ENCODE peak calls at places on chromosomes 2 and 18, in six cellular contexts. X is ovary, V is A549, E is endothelial cell of umbilical vein, W is right lobe of liver, I is fibroblast of lung. G is an unnamed sample.

GRCh38 chr2:28979041-28979440 is 2.1 kb upstream of the TOGARAM2 start:
- DNase-seq in W (no peak), V (no peak), I (no peak), X (no peak), E (no peak), G (no peak)

GRCh38 chr2:126979604-126980003 is 80.9 kb downstream of the TEX51 start:
- DNase-seq in V (no peak), W (no peak), I (no peak), X (no peak), E (no peak), G (no peak)

GRCh38 chr2:131431336-131431735 is 44.6 kb upstream of the TUBA3D start:
- DNase-seq in V (no peak), W (no peak), E (no peak), X (no peak), I (peak; percentile 75), G (no peak)

GRCh38 chr18:6435731-6436130 is 21.0 kb upstream of the L3MBTL4 start:
- DNase-seq in W (no peak), E (no peak), V (no peak), I (no peak), X (no peak), G (no peak)

GRCh38 chr2:158902005-158902398 is 66.4 kb upstream of the TANC1 start:
- DNase-seq in E (no peak), V (no peak), X (no peak), I (no peak), W (no peak), G (no peak)

GRCh38 chr2:67037655-67038054 is 359.5 kb upstream of the ETAA1 start:
- DNase-seq in E (no peak), I (no peak), W (peak; percentile 19), X (no peak), V (no peak), G (no peak)

GRCh38 chr2:30147715-30148611 is 1.2 kb downstream of the YPEL5 start:
- DNase-seq in V (peak; percentile 88), I (peak; percentile 58), E (peak; percentile 70), X (peak; percentile 88), W (peak; percentile 88), G (peak; percentile 46)

GRCh38 chr18:59842947-59843346 is 56.8 kb upstream of the PMAIP1 start:
- DNase-seq in X (no peak), V (no peak), W (no peak), E (no peak), I (no peak), G (no peak)

GRCh38 chr2:65382323-65382722 is 50.1 kb downstream of the SPRED2 start:
- DNase-seq in V (no peak), X (no peak), E (no peak), W (no peak), I (no peak), G (no peak)

GRCh38 chr2:240024766-240025165 is 376 bp downstream of the NDUFA10 start:
- DNase-seq in V (peak; percentile 24), I (no peak), W (no peak), E (peak; percentile 15), X (no peak), G (no peak)

GRCh38 chr18:33744032-33744697 is 166.1 kb downstream of the ASXL3 start:
- DNase-seq in X (no peak), E (no peak), W (no peak), V (no peak), I (no peak), G (no peak)

GRCh38 chr2:208370881-208371633 is 35.5 kb upstream of the PTH2R start:
- DNase-seq in I (peak; percentile 2), V (no peak), E (no peak), W (no peak), X (no peak), G (no peak)

GRCh38 chr2:96729748-96730147 is 10.1 kb downstream of the LMAN2L start:
- DNase-seq in X (no peak), E (no peak), W (no peak), V (no peak), I (no peak), G (no peak)

GRCh38 chr2:150513647-150514046 is 26.2 kb upstream of the RND3 start:
- DNase-seq in X (no peak), I (peak; percentile 51), E (no peak), W (no peak), V (no peak), G (no peak)

GRCh38 chr2:73279852-73280251 is 4.4 kb downstream of the FBXO41 start:
- DNase-seq in V (no peak), W (no peak), I (no peak), X (no peak), E (no peak), G (no peak)

GRCh38 chr2:26298638-26299393 is 47.1 kb upstream of the SELENOI start:
- DNase-seq in V (no peak), X (peak; percentile 60), E (peak; percentile 75), W (peak; percentile 39), I (peak; percentile 62), G (peak; percentile 29)

GRCh38 chr2:46336560-46336959 is 39.4 kb downstream of the EPAS1 start:
- DNase-seq in V (no peak), W (no peak), X (no peak), I (peak; percentile 66), E (no peak), G (peak; percentile 56)

GRCh38 chr18:69889009-69889408 is 58.7 kb downstream of the CD226 start:
- DNase-seq in V (no peak), X (no peak), E (no peak), I (no peak), W (no peak), G (no peak)

GRCh38 chr2:26946841-26947784 is 23.3 kb upstream of the MAPRE3 start:
- DNase-seq in E (no peak), W (peak; percentile 47), X (no peak), I (peak; percentile 66), V (no peak), G (no peak)

GRCh38 chr2:74188018-74188601 is 9.4 kb upstream of the MOB1A start:
- DNase-seq in I (peak; percentile 76), E (no peak), V (no peak), X (no peak), W (no peak), G (no peak)

GRCh38 chr2:105241443-105241842 is at the start of gene GPR45:
- DNase-seq in V (no peak), E (no peak), I (no peak), X (no peak), W (no peak), G (no peak)

GRCh38 chr2:180385601-180386201 is 378.6 kb upstream of the CWC22 start:
- DNase-seq in E (peak; percentile 48), I (peak; percentile 92), W (no peak), X (no peak), V (no peak), G (peak; percentile 69)

GRCh38 chr2:53182609-53183008 is 585.0 kb upstream of the CHAC2 start:
- DNase-seq in V (no peak), E (no peak), I (no peak), X (no peak), W (no peak), G (no peak)

GRCh38 chr2:26237868-26238267 is 6.6 kb downstream of the HADHA start:
- DNase-seq in W (no peak), I (no peak), E (no peak), V (no peak), X (no peak), G (no peak)

GRCh38 chr18:69916412-69916811 is 31.3 kb downstream of the CD226 start:
- DNase-seq in V (peak; percentile 1), E (no peak), I (peak; percentile 12), X (no peak), W (no peak), G (no peak)

DNA sequence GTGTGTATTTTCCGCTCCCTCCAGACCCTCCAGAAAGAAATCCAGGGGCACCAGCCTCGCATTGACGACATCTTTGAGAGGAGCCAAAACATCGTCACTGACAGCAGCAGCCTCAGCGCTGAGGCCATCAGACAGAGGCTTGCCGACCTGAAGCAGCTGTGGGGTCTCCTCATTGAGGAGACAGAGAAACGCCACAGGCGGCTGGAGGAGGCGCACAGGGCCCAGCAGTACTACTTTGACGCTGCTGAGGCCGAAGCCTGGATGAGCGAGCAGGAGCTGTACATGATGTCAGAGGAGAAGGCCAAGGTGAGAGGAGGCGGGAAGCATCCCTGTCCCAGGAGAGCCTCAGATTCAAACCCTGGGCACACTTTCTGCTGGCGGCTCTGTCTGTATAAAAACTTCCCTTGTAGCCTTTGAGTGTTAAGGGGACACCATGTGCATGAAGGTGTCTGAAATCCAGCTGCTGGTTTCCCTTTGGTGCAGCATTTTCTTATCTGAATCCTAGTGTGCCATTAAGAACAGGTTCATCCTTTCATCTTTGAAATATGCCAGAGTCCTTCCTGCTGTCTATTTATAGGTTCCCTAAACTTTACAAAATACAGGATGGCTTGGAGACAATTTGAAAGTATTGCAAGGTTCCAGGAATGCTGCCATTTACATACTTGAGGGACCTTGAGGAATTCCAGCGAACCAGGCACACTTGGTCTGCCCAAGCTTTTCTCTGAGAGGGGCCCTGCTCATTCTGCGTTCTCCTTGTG is 77.1 kb upstream of the EML6 start:
- DNase-seq in E (no peak), W (no peak), V (no peak), I (no peak), X (no peak), G (no peak)
- H3K27ac ChIP-seq in E (no peak overlapping the region), W (no peak overlapping the region), V (no peak overlapping the region), I (no peak overlapping the region), X (no peak overlapping the region), G (no peak overlapping the region)

GRCh38 chr2:217832987-217833386 is 169.8 kb downstream of the TNS1 start:
- DNase-seq in X (no peak), V (no peak), W (no peak), I (no peak), E (no peak), G (no peak)
- H3K27ac ChIP-seq in X (no peak overlapping the region), V (no peak overlapping the region), W (no peak overlapping the region), I (no peak overlapping the region), E (no peak overlapping the region), G (no peak overlapping the region)

DNA sequence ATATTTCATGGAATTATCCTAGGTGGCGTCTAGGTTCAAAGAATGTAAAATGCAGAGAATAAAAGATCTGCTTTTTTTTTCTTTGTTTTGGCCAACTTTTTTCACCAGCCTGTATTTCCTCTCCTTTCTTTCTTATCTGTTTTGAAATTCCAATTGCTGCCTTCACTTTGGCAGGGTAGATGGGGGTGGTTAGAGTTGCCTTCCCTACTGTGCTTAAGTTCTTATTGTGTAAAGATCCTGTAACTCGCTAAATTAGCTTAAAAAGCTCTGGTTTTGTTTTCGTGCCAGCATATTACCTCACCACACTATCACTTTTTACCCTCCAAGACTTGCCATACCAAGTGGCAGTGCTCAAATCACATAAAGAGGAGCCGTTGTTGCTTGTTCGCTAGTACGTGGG is 921.6 kb downstream of the DPP10 start:
- DNase-seq in V (no peak), W (no peak), X (no peak), I (no peak), E (no peak), G (no peak)
- H3K27ac ChIP-seq in V (no peak overlapping the region), W (no peak overlapping the region), X (no peak overlapping the region), I (no peak overlapping the region), E (no peak overlapping the region), G (no peak overlapping the region)

GRCh38 chr2:108553181-108553919 is 19.1 kb downstream of the LIMS1 start:
- DNase-seq in V (no peak), X (no peak), I (peak; percentile 52), W (no peak), E (no peak), G (no peak)

GRCh38 chr2:108555572-108555971 is 21.3 kb downstream of the LIMS1 start:
- DNase-seq in I (no peak), W (no peak), V (no peak), E (no peak), X (no peak), G (no peak)

GRCh38 chr2:108554530-108554929 is 20.3 kb downstream of the LIMS1 start:
- DNase-seq in X (no peak), W (no peak), V (no peak), I (no peak), E (no peak), G (no peak)

GRCh38 chr2:108548221-108549003 is 14.1 kb downstream of the LIMS1 start:
- DNase-seq in W (no peak), I (peak; percentile 57), X (no peak), E (no peak), V (no peak), G (peak; percentile 94)

GRCh38 chr2:108552566-108552965 is 18.3 kb downstream of the LIMS1 start:
- DNase-seq in X (no peak), W (no peak), V (no peak), E (no peak), I (no peak), G (no peak)
- H3K27ac ChIP-seq in X (no peak overlapping the region), W (peak overlapping the region; percentile 52), V (no peak overlapping the region), E (no peak overlapping the region), I (no peak overlapping the region), G (peak overlapping the region; percentile 36)

G was measured in brain microvascular endothelial cell.